ENCODE peak calls at places on chromosomes 4 and X, in seven cellular contexts. K, Z, U, T, E, J and I are unnamed samples.

GRCh38 chr4:124970011-124970410 is 257.5 kb upstream of the ANKRD50 start:
- DNase-seq in J (no peak), T (no peak), K (no peak), Z (no peak), U (no peak), E (no peak), I (no peak)

GRCh38 chr4:173506780-173507211 is 23.2 kb downstream of the HAND2 start:
- DNase-seq in J (no peak), U (no peak), Z (no peak), T (no peak), E (no peak), K (no peak), I (no peak)

GRCh38 chr4:123904882-123905281 is 508.3 kb downstream of the SPRY1 start:
- DNase-seq in T (no peak), Z (no peak), U (no peak), E (no peak), J (no peak), K (no peak), I (no peak)

GRCh38 chrX:111047575-111047974 is 48.4 kb upstream of the PAK3 start:
- DNase-seq in Z (no peak), E (no peak), J (no peak), U (no peak), T (no peak), K (no peak), I (no peak)

GRCh38 chr4:26226978-26227377 is 93.8 kb upstream of the RBPJ start:
- DNase-seq in K (no peak), Z (no peak), J (no peak), E (no peak), T (no peak), U (no peak), I (peak)

GRCh38 chrX:40105016-40105790 is 7.4 kb upstream of the BCOR start:
- DNase-seq in K (no peak), E (no peak), U (peak), T (no peak), J (peak), Z (peak), I (no peak)

GRCh38 chr4:8537041-8537461 is 43.1 kb upstream of the GPR78 start:
- DNase-seq in J (peak), T (peak), K (peak), Z (no peak), U (no peak), E (peak), I (peak)

GRCh38 chr4:7398788-7399432 is 35.8 kb downstream of the PSAPL1 start:
- DNase-seq in T (peak), J (no peak), Z (no peak), E (no peak), U (no peak), K (no peak), I (no peak)

GRCh38 chrX:47229427-47229826 is 3.4 kb upstream of the USP11 start:
- DNase-seq in J (no peak), E (no peak), T (no peak), Z (no peak), U (no peak), K (no peak), I (no peak)

GRCh38 chr4:183145773-183146172 is 46.7 kb downstream of the WWC2 start:
- DNase-seq in T (no peak), K (no peak), Z (no peak), E (no peak), U (no peak), J (no peak), I (no peak)

GRCh38 chrX:38304010-38304409 is 23.3 kb downstream of the RPGR start:
- DNase-seq in K (no peak), T (no peak), Z (peak), J (no peak), U (no peak), E (no peak), I (no peak)

GRCh38 chr4:184453402-184454160 is 20.8 kb downstream of the IRF2 start:
- DNase-seq in Z (no peak), K (peak), J (no peak), U (peak), E (no peak), T (peak), I (no peak)

GRCh38 chrX:71144651-71145050 is at the start of gene NLGN3:
- DNase-seq in J (no peak), K (no peak), E (no peak), T (no peak), U (peak), Z (no peak), I (no peak)

GRCh38 chr4:37243722-37244582 is 591 bp upstream of the NWD2 start:
- DNase-seq in T (no peak), Z (peak), E (no peak), J (no peak), K (no peak), U (no peak), I (no peak)

GRCh38 chr4:10102981-10103330 is 13.6 kb downstream of the WDR1 start:
- DNase-seq in E (no peak), U (no peak), K (no peak), Z (no peak), T (no peak), J (no peak), I (no peak)

GRCh38 chr4:112633477-112634235 is 3.1 kb downstream of the ZGRF1 start:
- DNase-seq in K (peak), J (peak), E (no peak), U (no peak), Z (no peak), T (no peak), I (no peak)

GRCh38 chr4:183261953-183262775 is 57.9 kb downstream of the CLDN22 start:
- DNase-seq in U (peak), T (peak), E (peak), K (peak), J (peak), Z (no peak), I (peak)

GRCh38 chrX:153866302-153867019 is 19.5 kb downstream of the L1CAM start:
- DNase-seq in E (no peak), Z (no peak), J (no peak), T (no peak), U (no peak), K (no peak), I (no peak)

GRCh38 chr4:72312032-72312650 is 256.9 kb downstream of the ADAMTS3 start:
- DNase-seq in E (no peak), K (no peak), Z (no peak), U (peak), J (peak), T (peak), I (no peak)